ENCODE peak calls at places on chromosomes 2 and 18, in five cellular contexts. R is adrenal gland, X is heart left ventricle, M is HCT116, L is spleen. I is an unnamed sample.

GRCh38 chr18:23784811-23785245 is 95.6 kb downstream of the LAMA3 start:
- DNase-seq in R (no peak), X (peak; percentile 35), M (no peak), L (no peak), I (no peak)

GRCh38 chr2:241069821-241070281 is 32.2 kb downstream of the MTERF4 start:
- DNase-seq in R (peak; percentile 5), X (no peak), M (no peak), L (peak; percentile 77), I (no peak)

GRCh38 chr2:54306561-54306960 is 50.5 kb upstream of the TSPYL6 start:
- DNase-seq in R (no peak), X (no peak), M (no peak), L (no peak), I (no peak)

GRCh38 chr2:202373490-202373889 is 2.6 kb upstream of the BMPR2 start:
- DNase-seq in R (peak; percentile 84), X (no peak), M (no peak), L (no peak), I (no peak)

GRCh38 chr2:10344105-10345066 is 41.7 kb downstream of the HPCAL1 start:
- DNase-seq in R (peak; percentile 24), X (no peak), M (no peak), L (peak; percentile 43), I (no peak)

GRCh38 chr2:203814661-203815540 is 52.7 kb upstream of the CTLA4 start:
- DNase-seq in R (peak; percentile 48), X (peak; percentile 41), M (peak; percentile 50), L (peak; percentile 76), I (peak; percentile 21)

GRCh38 chr2:161992526-161992925 is 81.5 kb downstream of the DPP4 start:
- DNase-seq in R (no peak), X (no peak), M (no peak), L (no peak), I (no peak)

GRCh38 chr18:66993492-66993891 is 389.6 kb upstream of the CDH19 start:
- DNase-seq in R (no peak), X (no peak), M (no peak), L (no peak), I (no peak)

GRCh38 chr2:239380831-239381708 is 19.8 kb downstream of the HDAC4 start:
- DNase-seq in R (no peak), X (no peak), M (no peak), L (peak; percentile 90), I (no peak)

GRCh38 chr2:10878268-10878915 is 33.3 kb upstream of the KCNF1 start:
- DNase-seq in R (no peak), X (no peak), M (no peak), L (no peak), I (no peak)

GRCh38 chr2:43340066-43340465 is 113.7 kb upstream of the ZFP36L2 start:
- DNase-seq in R (no peak), X (no peak), M (no peak), L (no peak), I (no peak)

GRCh38 chr2:33126973-33127372 is 180.2 kb downstream of the LTBP1 start:
- DNase-seq in R (no peak), X (no peak), M (no peak), L (no peak), I (no peak)

GRCh38 chr2:209321076-209321475 is 102.8 kb upstream of the MAP2 start:
- DNase-seq in R (no peak), X (no peak), M (no peak), L (no peak), I (no peak)

GRCh38 chr2:166314022-166314759 is 61.6 kb downstream of the SCN9A start:
- DNase-seq in R (no peak), X (no peak), M (no peak), L (no peak), I (no peak)

GRCh38 chr2:14587119-14587518 is 45.4 kb upstream of the LRATD1 start:
- DNase-seq in R (no peak), X (no peak), M (no peak), L (no peak), I (no peak)

GRCh38 chr2:28168376-28168775 is 224.3 kb upstream of the FOSL2 start:
- DNase-seq in R (no peak), X (no peak), M (no peak), L (no peak), I (no peak)

GRCh38 chr2:149562304-149562703 is 25.3 kb downstream of the MMADHC start:
- DNase-seq in R (no peak), X (no peak), M (no peak), L (no peak), I (no peak)

GRCh38 chr2:109343460-109343859 is 214.5 kb downstream of the SH3RF3 start:
- DNase-seq in R (no peak), X (no peak), M (no peak), L (no peak), I (no peak)

GRCh38 chr2:240579771-240580614 is 6.5 kb upstream of the CAPN10 start:
- DNase-seq in R (peak; percentile 93), X (no peak), M (peak; percentile 77), L (peak; percentile 92), I (no peak)

GRCh38 chr18:48831113-48831759 is 119.5 kb downstream of the SMAD7 start:
- DNase-seq in R (peak; percentile 9), X (no peak), M (no peak), L (peak; percentile 56), I (no peak)

GRCh38 chr2:197286805-197287595 is 23.6 kb downstream of the ANKRD44 start:
- DNase-seq in R (peak; percentile 77), X (peak; percentile 59), M (no peak), L (no peak), I (peak; percentile 46)

GRCh38 chr18:24086082-24086481 is 52.8 kb upstream of the CABYR start:
- DNase-seq in R (no peak), X (no peak), M (no peak), L (no peak), I (no peak)

GRCh38 chr18:10995576-10995975 is 153.8 kb downstream of the PIEZO2 start:
- DNase-seq in R (no peak), X (no peak), M (no peak), L (no peak), I (no peak)

GRCh38 chr18:79518683-79519128 is 123.0 kb downstream of the NFATC1 start:
- DNase-seq in R (no peak), X (no peak), M (no peak), L (peak; percentile 63), I (no peak)

GRCh38 chr2:96321230-96322103 is 3.6 kb upstream of the ITPRIPL1 start:
- DNase-seq in R (no peak), X (peak; percentile 61), M (no peak), L (peak; percentile 94), I (peak; percentile 44)

GRCh38 chr18:72613589-72613988 is 69.4 kb upstream of the CBLN2 start:
- DNase-seq in R (no peak), X (no peak), M (no peak), L (no peak), I (no peak)

GRCh38 chr18:47175895-47176575 is at the start of gene IER3IP1:
- DNase-seq in R (peak; percentile 93), X (peak; percentile 94), M (peak; percentile 86), L (peak; percentile 95), I (peak; percentile 91)
- TF ChIP-seq POLR2A in R (peak; percentile 77), X (peak; percentile 71), M (peak; percentile 71), L (no peak), I (peak; percentile 53)

GRCh38 chr2:98472132-98472650 is 27.5 kb downstream of the INPP4A start:
- DNase-seq in R (no peak), X (no peak), M (no peak), L (peak; percentile 60), I (no peak)
- H3K36me3 ChIP-seq in R (no peaks in the 10 kb centered on the region), X (no peaks in the 10 kb centered on the region), M (no peaks in the 10 kb centered on the region), L (peaks cover 15% of the 10 kb centered on the region), I (no peaks in the 10 kb centered on the region)

DNA sequence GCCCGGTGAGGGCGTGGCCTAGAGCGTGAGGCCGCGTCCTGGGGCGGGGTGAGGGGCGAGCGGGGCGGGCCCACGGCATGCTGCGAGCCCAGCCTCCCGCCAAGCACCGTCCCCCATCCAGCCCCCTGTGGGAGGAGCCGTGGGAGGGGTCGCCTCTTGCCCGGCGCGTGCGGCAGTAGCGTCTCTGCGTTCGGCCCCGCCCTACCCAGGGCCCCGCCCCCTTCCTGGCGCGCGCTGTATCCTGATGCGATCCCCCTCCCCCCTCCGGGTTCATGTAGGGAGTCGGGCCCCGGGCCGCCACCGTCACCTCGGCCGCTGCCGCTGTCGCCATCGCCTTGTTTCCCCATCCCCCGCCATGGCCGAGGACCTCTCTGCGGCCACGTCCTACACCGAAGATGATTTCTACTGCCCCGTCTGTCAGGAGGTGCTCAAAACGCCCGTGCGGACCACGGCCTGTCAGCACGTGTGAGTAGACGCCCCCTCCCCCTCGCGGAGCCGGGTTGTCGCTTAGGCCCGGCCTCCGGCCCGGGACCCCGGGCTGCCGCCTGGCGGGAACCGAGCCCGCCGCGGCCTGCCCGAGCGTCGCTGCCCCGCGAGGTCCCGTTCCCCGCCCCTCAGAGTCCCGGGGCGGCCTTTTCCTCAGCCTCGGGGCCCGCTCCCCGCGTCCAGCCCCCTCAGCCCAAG is 890 bp downstream of the RNF138 start:
- DNase-seq in R (peak; percentile 99), X (peak; percentile 100), M (peak; percentile 88), L (peak; percentile 100), I (peak; percentile 99)
- TF ChIP-seq POLR2A in R (peak; percentile 77), X (peak; percentile 35), M (peak; percentile 33), L (no peak), I (peak; percentile 59)

GRCh38 chr2:195741191-195741590 is 84.2 kb downstream of the SLC39A10 start:
- DNase-seq in R (no peak), X (no peak), M (no peak), L (no peak), I (no peak)
- H3K36me3 ChIP-seq in R (no peaks in the 10 kb centered on the region), X (peaks cover 4% of the 10 kb centered on the region), M (no peaks in the 10 kb centered on the region), L (peaks cover 57% of the 10 kb centered on the region), I (no peaks in the 10 kb centered on the region)

GRCh38 chr2:88542668-88543067 is 84.6 kb downstream of the EIF2AK3 start:
- DNase-seq in R (no peak), X (no peak), M (no peak), L (no peak), I (no peak)

GRCh38 chr2:88545118-88545517 is 82.1 kb downstream of the EIF2AK3 start:
- DNase-seq in R (no peak), X (no peak), M (peak; percentile 81), L (no peak), I (no peak)

GRCh38 chr2:88538362-88538917 is 85.9 kb upstream of the FOXI3 start:
- DNase-seq in R (no peak), X (no peak), M (no peak), L (no peak), I (no peak)

GRCh38 chr2:88540346-88540745 is 86.9 kb downstream of the EIF2AK3 start:
- DNase-seq in R (no peak), X (no peak), M (no peak), L (no peak), I (no peak)

DNA sequence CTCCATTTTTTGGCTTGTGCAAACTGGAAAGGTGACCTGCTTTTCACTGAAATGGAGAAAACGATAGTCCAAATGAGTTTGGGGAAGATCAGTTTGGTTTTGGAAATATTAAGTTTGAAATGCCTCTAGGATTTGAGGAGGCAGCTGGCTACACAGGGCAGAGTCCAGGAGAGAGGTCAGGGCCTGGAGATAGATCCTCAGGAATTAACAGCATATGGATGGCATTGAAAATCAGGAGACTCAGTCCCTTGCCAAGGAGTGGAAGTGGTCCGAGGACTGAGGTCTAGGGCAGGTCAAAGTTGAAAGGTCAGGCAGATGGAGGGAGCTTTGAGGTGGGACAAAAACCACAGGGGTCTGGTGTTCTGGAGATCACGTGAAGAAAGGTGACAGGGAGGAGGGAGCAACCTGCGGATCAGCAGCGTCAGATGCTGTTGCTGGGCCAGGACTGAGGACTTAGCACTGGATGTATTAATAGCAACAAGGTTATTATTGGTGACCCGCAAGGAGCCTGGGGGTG is 83.7 kb downstream of the EIF2AK3 start:
- DNase-seq in R (no peak), X (no peak), M (no peak), L (no peak), I (no peak)
- TF ChIP-seq POLR2A in R (no peak), X (no peak), M (no peak), L (no peak), I (no peak)

I was measured in ovary.